ENCODE peak calls at places on chromosome 5, in seven cellular contexts. Y is HepG2, N is HCT116, G is NT2/D1, V is K562, K is GM12878, W is SK-N-SH. L is an unnamed sample.

GRCh38 chr5:43192558-43193170 is 639 bp downstream of the NIM1K start:
- DNase-seq in Y (no peak), G (no peak), V (no peak), K (no peak), W (peak), N (no peak), L (peak)

GRCh38 chr5:82399111-82399510 is 121.0 kb upstream of the RPS23 start:
- DNase-seq in N (no peak), Y (no peak), V (no peak), W (no peak), G (no peak), K (no peak), L (no peak)

GRCh38 chr5:9947231-9947693 is 302.4 kb downstream of the ATPSCKMT start:
- DNase-seq in G (no peak), N (no peak), V (no peak), W (no peak), K (peak), Y (no peak), L (no peak)

GRCh38 chr5:10671041-10672008 is 89.7 kb downstream of the DAP start:
- DNase-seq in V (no peak), W (peak), N (no peak), G (no peak), Y (no peak), K (no peak), L (no peak)

GRCh38 chr5:123157797-123158528 is 68.9 kb downstream of the PRDM6 start:
- DNase-seq in G (no peak), W (no peak), N (peak), Y (no peak), K (no peak), V (no peak), L (no peak)

GRCh38 chr5:34015120-34015807 is 7.4 kb upstream of the AMACR start:
- DNase-seq in W (no peak), K (no peak), N (no peak), Y (no peak), G (no peak), V (no peak), L (no peak)

GRCh38 chr5:14440598-14441401 is 140.8 kb upstream of the OTULINL start:
- DNase-seq in G (no peak), N (no peak), Y (no peak), K (no peak), V (no peak), W (peak), L (no peak)

GRCh38 chr5:55633574-55634203 is 78.4 kb downstream of the SLC38A9 start:
- DNase-seq in Y (no peak), W (no peak), V (no peak), K (no peak), G (no peak), N (peak), L (no peak)

GRCh38 chr5:61887271-61887670 is 418.7 kb upstream of the KIF2A start:
- DNase-seq in W (no peak), N (no peak), K (no peak), Y (no peak), V (no peak), G (no peak), L (no peak)

GRCh38 chr5:131532016-131532640 is 102.9 kb downstream of the RAPGEF6 start:
- DNase-seq in G (no peak), N (no peak), W (peak), V (no peak), Y (no peak), K (no peak), L (no peak)

GRCh38 chr5:126527892-126528291 is 67.1 kb downstream of the ALDH7A1 start:
- DNase-seq in K (no peak), G (no peak), Y (no peak), N (no peak), V (no peak), W (no peak), L (no peak)

GRCh38 chr5:150000990-150001659 is 586 bp downstream of the HMGXB3 start:
- DNase-seq in V (peak), W (peak), G (no peak), N (no peak), Y (no peak), K (no peak), L (no peak)

GRCh38 chr5:122400961-122401360 is 88.9 kb downstream of the SNCAIP start:
- DNase-seq in G (no peak), N (no peak), K (no peak), W (no peak), Y (no peak), V (no peak), L (no peak)

GRCh38 chr5:134995850-134996402 is 28.2 kb downstream of the CATSPER3 start:
- DNase-seq in W (peak), G (no peak), K (no peak), N (no peak), V (no peak), Y (no peak), L (no peak)

GRCh38 chr5:65027149-65027548 is 258.4 kb downstream of the CWC27 start:
- DNase-seq in W (peak), K (no peak), N (no peak), Y (no peak), V (no peak), G (no peak), L (no peak)

GRCh38 chr5:59380350-59380951 is 513.1 kb downstream of the PDE4D start:
- DNase-seq in Y (peak), K (peak), G (no peak), N (peak), W (peak), V (peak), L (no peak)

GRCh38 chr5:173291722-173292658 is 36.2 kb downstream of the STC2 start:
- DNase-seq in V (no peak), Y (no peak), W (no peak), N (no peak), K (peak), G (peak), L (no peak)

GRCh38 chr5:160009591-160009989 is 651 bp downstream of the TTC1 start:
- DNase-seq in G (no peak), V (no peak), K (no peak), N (no peak), W (peak), Y (no peak), L (peak)

GRCh38 chr5:145244788-145245187 is 590.4 kb downstream of the PRELID2 start:
- DNase-seq in W (no peak), K (no peak), V (no peak), Y (no peak), G (no peak), N (no peak), L (no peak)

GRCh38 chr5:60066502-60066901 is 173.0 kb upstream of the PDE4D start:
- DNase-seq in N (no peak), W (no peak), Y (no peak), K (no peak), G (no peak), V (no peak), L (no peak)

GRCh38 chr5:145681686-145682085 is 153.5 kb downstream of the PRELID2 start:
- DNase-seq in Y (peak), K (peak), G (peak), W (peak), V (peak), N (peak), L (no peak)

GRCh38 chr5:135391123-135391868 is 7.7 kb downstream of the MACROH2A1 start:
- DNase-seq in Y (peak), N (no peak), W (no peak), G (no peak), K (no peak), V (no peak), L (no peak)

GRCh38 chr5:57735754-57736153 is 253.1 kb upstream of the ACTBL2 start:
- DNase-seq in G (no peak), W (no peak), Y (peak), N (peak), V (no peak), K (no peak), L (no peak)

GRCh38 chr5:1055896-1056610 is 47.5 kb downstream of the NKD2 start:
- DNase-seq in Y (no peak), K (no peak), N (no peak), W (peak), V (no peak), G (no peak), L (no peak)

GRCh38 chr5:1050449-1051365 is 42.1 kb downstream of the NKD2 start:
- DNase-seq in W (peak), Y (no peak), N (no peak), K (no peak), V (no peak), G (no peak), L (no peak)

GRCh38 chr5:142342128-142342981 is 17.5 kb upstream of the SPRY4 start:
- DNase-seq in W (no peak), Y (peak), G (no peak), V (peak), N (no peak), K (no peak), L (no peak)

GRCh38 chr5:165630211-165630866 is 2124.9 kb downstream of the MAT2B start:
- DNase-seq in N (no peak), Y (peak), V (peak), W (peak), G (peak), K (peak), L (peak)

GRCh38 chr5:143889986-143890385 is 78.0 kb downstream of the HMHB1 start:
- DNase-seq in N (no peak), Y (no peak), G (no peak), W (no peak), K (no peak), V (no peak), L (no peak)

GRCh38 chr5:112418412-112419049 is 546 bp downstream of the EPB41L4A start:
- DNase-seq in W (peak), N (no peak), V (no peak), G (no peak), K (no peak), Y (no peak), L (no peak)

GRCh38 chr5:1118231-1118698 is 6.4 kb upstream of the SLC12A7 start:
- DNase-seq in G (no peak), N (no peak), V (peak), K (no peak), W (no peak), Y (no peak), L (no peak)

GRCh38 chr5:2093859-2094615 is 211.3 kb upstream of the IRX4 start:
- DNase-seq in G (no peak), Y (no peak), W (no peak), K (no peak), N (no peak), V (no peak), L (no peak)

GRCh38 chr5:155080721-155081120 is 67.2 kb downstream of the KIF4B start:
- DNase-seq in K (no peak), Y (no peak), W (no peak), V (no peak), G (no peak), N (no peak), L (no peak)

GRCh38 chr5:143006511-143006910 is 236.3 kb downstream of the ARHGAP26 start:
- DNase-seq in K (no peak), N (no peak), G (no peak), Y (no peak), V (no peak), W (no peak), L (no peak)

GRCh38 chr5:100900796-100901731 is 2.0 kb downstream of the ST8SIA4 start:
- DNase-seq in N (no peak), W (no peak), K (peak), Y (no peak), V (peak), G (no peak), L (no peak)

GRCh38 chr5:74865799-74866652 is at the start of gene FAM169A:
- DNase-seq in V (no peak), K (no peak), N (no peak), W (peak), Y (no peak), G (no peak), L (no peak)
- TF ChIP-seq YY1 in V (no peak), K (peak), N (peak), W (peak), Y (peak), G (no peak), L (peak)

GRCh38 chr5:158819840-158820620 is 279.7 kb downstream of the EBF1 start:
- DNase-seq in K (peak), W (no peak), V (no peak), G (no peak), N (no peak), Y (no peak), L (no peak)
- TF ChIP-seq YY1 in K (peak), W (no peak), V (no peak), G (no peak), N (no peak), Y (no peak), L (no peak)

GRCh38 chr5:77400645-77401044 is 91.5 kb downstream of the WDR41 start:
- DNase-seq in W (no peak), Y (no peak), G (no peak), V (no peak), K (no peak), N (no peak), L (no peak)
- TF ChIP-seq YY1 in W (no peak), Y (no peak), G (no peak), V (no peak), K (no peak), N (no peak), L (no peak)

GRCh38 chr5:124580925-124581821 is 165.3 kb downstream of the ZNF608 start:
- DNase-seq in G (peak), Y (peak), W (peak), K (no peak), V (no peak), N (no peak), L (peak)
- TF ChIP-seq YY1 in G (no peak), Y (no peak), W (no peak), K (no peak), V (no peak), N (no peak), L (peak)

GRCh38 chr5:133364916-133365315 is 247.4 kb downstream of the FSTL4 start:
- DNase-seq in K (no peak), V (no peak), Y (no peak), N (no peak), W (no peak), G (no peak), L (no peak)

GRCh38 chr5:133360693-133361479 is 251.5 kb downstream of the FSTL4 start:
- DNase-seq in G (no peak), K (no peak), V (no peak), Y (no peak), N (no peak), W (no peak), L (no peak)

GRCh38 chr5:133363807-133364587 is 248.3 kb downstream of the FSTL4 start:
- DNase-seq in N (no peak), V (no peak), W (no peak), K (no peak), G (no peak), Y (no peak), L (no peak)

GRCh38 chr5:133361922-133362321 is 250.4 kb downstream of the FSTL4 start:
- DNase-seq in W (no peak), K (no peak), Y (no peak), G (no peak), V (no peak), N (no peak), L (no peak)

DNA sequence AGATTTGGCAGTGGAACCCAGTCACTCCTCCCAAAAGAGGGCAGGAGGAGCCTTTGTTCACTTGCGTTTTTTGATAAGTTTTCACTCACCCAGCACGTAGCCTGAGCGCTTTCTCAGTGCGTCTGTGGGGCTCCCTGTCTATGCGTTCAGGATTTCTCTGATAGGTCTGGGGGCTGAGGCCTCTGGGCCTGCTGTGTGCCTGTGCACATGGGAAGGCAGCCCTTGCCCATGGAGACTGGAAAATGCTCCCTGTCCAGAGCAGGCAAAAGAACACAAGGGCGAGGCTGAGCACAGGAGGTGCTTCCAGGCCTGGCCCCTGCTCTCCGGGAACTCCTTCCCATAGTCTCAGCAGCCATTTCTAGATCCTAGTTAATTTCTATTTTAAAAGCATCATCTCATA is 249.9 kb downstream of the FSTL4 start:
- DNase-seq in V (no peak), W (no peak), N (no peak), G (no peak), Y (no peak), K (no peak), L (peak)
- TF ChIP-seq YY1 in V (no peak), W (no peak), N (no peak), G (no peak), Y (no peak), K (no peak), L (no peak)

GRCh38 chr5:39580702-39581498 is 156.1 kb upstream of the DAB2 start:
- DNase-seq in V (no peak), W (no peak), N (no peak), G (no peak), K (no peak), Y (no peak), L (no peak)
- TF ChIP-seq YY1 in V (no peak), W (no peak), N (no peak), G (no peak), K (no peak), Y (no peak), L (no peak)

GRCh38 chr5:141182248-141182647 is at the start of gene PCDHB16:
- DNase-seq in W (peak), K (no peak), N (no peak), V (peak), Y (peak), G (peak), L (peak)

GRCh38 chr5:141192110-141192725 is at the start of gene PCDHB10:
- DNase-seq in N (peak), Y (peak), K (no peak), W (peak), V (peak), G (peak), L (no peak)

GRCh38 chr5:141186897-141187512 is at the start of gene PCDHB9:
- DNase-seq in W (peak), G (peak), Y (peak), N (peak), V (peak), K (no peak), L (no peak)
- TF ChIP-seq YY1 in W (no peak), G (no peak), Y (no peak), N (no peak), V (no peak), K (no peak), L (peak)

GRCh38 chr5:180153991-180154390 is 55.0 kb downstream of the RASGEF1C start:
- DNase-seq in G (no peak), V (no peak), W (no peak), N (no peak), K (no peak), Y (no peak), L (peak)
- TF ChIP-seq YY1 in G (no peak), V (no peak), W (no peak), N (no peak), K (no peak), Y (no peak), L (no peak)